ENCODE peak calls at places on chromosomes 6 and 20, in nine cellular contexts. One of them, this sample, is unnamed.

GRCh38 chr6:132820629-132821381 is 6.4 kb downstream of the RPS12 start:
- DNase-seq in CD4-positive, alpha-beta T cell: no peak
- DNase-seq in breast epithelium: no peak
- DNase-seq in GM12865: peak
- DNase-seq in dorsolateral prefrontal cortex: no peak
- DNase-seq in PC-3: peak
- DNase-seq in IMR-90: peak
- DNase-seq in progenitor cell of endocrine pancreas: no peak
- DNase-seq in upper lobe of right lung: no peak
- DNase-seq in this sample: no peak

GRCh38 chr6:85390105-85390728 is 59.7 kb upstream of the NT5E start:
- DNase-seq in CD4-positive, alpha-beta T cell: no peak
- DNase-seq in PC-3: no peak
- DNase-seq in IMR-90: peak
- DNase-seq in progenitor cell of endocrine pancreas: no peak
- DNase-seq in breast epithelium: no peak
- DNase-seq in dorsolateral prefrontal cortex: no peak
- DNase-seq in GM12865: no peak
- DNase-seq in upper lobe of right lung: no peak
- DNase-seq in this sample: no peak

GRCh38 chr20:16542477-16542876 is 30.8 kb downstream of the KIF16B start:
- DNase-seq in dorsolateral prefrontal cortex: no peak
- DNase-seq in CD4-positive, alpha-beta T cell: no peak
- DNase-seq in IMR-90: no peak
- DNase-seq in breast epithelium: no peak
- DNase-seq in PC-3: no peak
- DNase-seq in GM12865: no peak
- DNase-seq in progenitor cell of endocrine pancreas: no peak
- DNase-seq in upper lobe of right lung: no peak
- DNase-seq in this sample: no peak

GRCh38 chr6:111591370-111591900 is 14.2 kb downstream of the TRAF3IP2 start:
- DNase-seq in breast epithelium: peak
- DNase-seq in progenitor cell of endocrine pancreas: no peak
- DNase-seq in dorsolateral prefrontal cortex: no peak
- DNase-seq in CD4-positive, alpha-beta T cell: no peak
- DNase-seq in GM12865: no peak
- DNase-seq in IMR-90: peak
- DNase-seq in PC-3: peak
- DNase-seq in upper lobe of right lung: peak
- DNase-seq in this sample: no peak

GRCh38 chr6:36442083-36442670 is 477 bp downstream of the PXT1 start:
- DNase-seq in IMR-90: no peak
- DNase-seq in dorsolateral prefrontal cortex: no peak
- DNase-seq in GM12865: peak
- DNase-seq in breast epithelium: no peak
- DNase-seq in upper lobe of right lung: no peak
- DNase-seq in CD4-positive, alpha-beta T cell: no peak
- DNase-seq in progenitor cell of endocrine pancreas: no peak
- DNase-seq in PC-3: no peak
- DNase-seq in this sample: no peak

GRCh38 chr6:91781946-91782345 is 1195.1 kb upstream of the MAP3K7 start:
- DNase-seq in IMR-90: no peak
- DNase-seq in upper lobe of right lung: no peak
- DNase-seq in CD4-positive, alpha-beta T cell: no peak
- DNase-seq in dorsolateral prefrontal cortex: peak
- DNase-seq in GM12865: no peak
- DNase-seq in progenitor cell of endocrine pancreas: no peak
- DNase-seq in PC-3: no peak
- DNase-seq in breast epithelium: no peak
- DNase-seq in this sample: no peak

GRCh38 chr6:44955145-44955544 is 373.0 kb upstream of the RUNX2 start:
- DNase-seq in upper lobe of right lung: no peak
- DNase-seq in progenitor cell of endocrine pancreas: no peak
- DNase-seq in dorsolateral prefrontal cortex: no peak
- DNase-seq in PC-3: no peak
- DNase-seq in CD4-positive, alpha-beta T cell: no peak
- DNase-seq in breast epithelium: no peak
- DNase-seq in IMR-90: no peak
- DNase-seq in GM12865: no peak
- DNase-seq in this sample: no peak

GRCh38 chr6:155026366-155027045 is 31.4 kb downstream of the TIAM2 start:
- DNase-seq in upper lobe of right lung: no peak
- DNase-seq in GM12865: no peak
- DNase-seq in dorsolateral prefrontal cortex: no peak
- DNase-seq in breast epithelium: no peak
- DNase-seq in progenitor cell of endocrine pancreas: no peak
- DNase-seq in IMR-90: peak
- DNase-seq in CD4-positive, alpha-beta T cell: no peak
- DNase-seq in PC-3: peak
- DNase-seq in this sample: no peak

DNA sequence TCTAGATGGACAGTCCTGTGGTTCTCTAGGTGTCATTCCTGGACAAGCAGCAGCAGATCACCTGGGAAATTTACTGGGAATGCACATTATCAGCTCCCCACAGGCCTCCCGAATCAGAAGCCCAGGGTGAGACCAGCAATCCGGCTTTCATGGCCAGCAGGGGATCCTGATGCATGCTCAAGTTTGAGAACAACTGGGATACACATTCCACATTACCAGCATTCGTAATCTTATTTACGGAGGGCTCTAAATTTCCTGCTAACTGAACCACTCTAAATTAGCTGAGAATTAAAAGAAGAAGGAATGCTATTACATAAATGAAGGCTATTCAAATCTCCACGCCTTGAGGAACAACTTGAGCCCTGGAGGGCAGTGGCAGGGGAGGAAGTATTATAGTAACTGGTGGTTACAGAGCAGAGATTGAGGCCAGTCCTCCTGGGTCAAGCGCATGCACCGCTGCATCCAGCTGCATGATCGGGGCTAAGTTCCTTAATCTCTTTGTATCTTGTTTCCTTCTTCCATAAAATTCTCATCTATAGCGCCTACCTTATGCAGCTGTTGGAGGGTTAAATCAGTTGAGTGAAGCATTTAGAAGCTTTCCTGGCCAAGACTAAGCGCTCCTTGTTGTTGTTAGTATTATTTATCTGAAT is 403.7 kb downstream of the CDH26 start:
- DNase-seq in CD4-positive, alpha-beta T cell: no peak
- DNase-seq in progenitor cell of endocrine pancreas: no peak
- DNase-seq in breast epithelium: no peak
- DNase-seq in IMR-90: no peak
- DNase-seq in GM12865: no peak
- DNase-seq in upper lobe of right lung: no peak
- DNase-seq in dorsolateral prefrontal cortex: no peak
- DNase-seq in PC-3: no peak
- DNase-seq in this sample: no peak
- TF ChIP-seq CTCF in CD4-positive, alpha-beta T cell: no peak
- TF ChIP-seq CTCF in progenitor cell of endocrine pancreas: no peak
- TF ChIP-seq CTCF in breast epithelium: no peak
- TF ChIP-seq CTCF in IMR-90: no peak
- TF ChIP-seq CTCF in GM12865: no peak
- TF ChIP-seq CTCF in upper lobe of right lung: no peak
- TF ChIP-seq CTCF in dorsolateral prefrontal cortex: no peak
- TF ChIP-seq CTCF in PC-3: no peak
- TF ChIP-seq CTCF in this sample: no peak

DNA sequence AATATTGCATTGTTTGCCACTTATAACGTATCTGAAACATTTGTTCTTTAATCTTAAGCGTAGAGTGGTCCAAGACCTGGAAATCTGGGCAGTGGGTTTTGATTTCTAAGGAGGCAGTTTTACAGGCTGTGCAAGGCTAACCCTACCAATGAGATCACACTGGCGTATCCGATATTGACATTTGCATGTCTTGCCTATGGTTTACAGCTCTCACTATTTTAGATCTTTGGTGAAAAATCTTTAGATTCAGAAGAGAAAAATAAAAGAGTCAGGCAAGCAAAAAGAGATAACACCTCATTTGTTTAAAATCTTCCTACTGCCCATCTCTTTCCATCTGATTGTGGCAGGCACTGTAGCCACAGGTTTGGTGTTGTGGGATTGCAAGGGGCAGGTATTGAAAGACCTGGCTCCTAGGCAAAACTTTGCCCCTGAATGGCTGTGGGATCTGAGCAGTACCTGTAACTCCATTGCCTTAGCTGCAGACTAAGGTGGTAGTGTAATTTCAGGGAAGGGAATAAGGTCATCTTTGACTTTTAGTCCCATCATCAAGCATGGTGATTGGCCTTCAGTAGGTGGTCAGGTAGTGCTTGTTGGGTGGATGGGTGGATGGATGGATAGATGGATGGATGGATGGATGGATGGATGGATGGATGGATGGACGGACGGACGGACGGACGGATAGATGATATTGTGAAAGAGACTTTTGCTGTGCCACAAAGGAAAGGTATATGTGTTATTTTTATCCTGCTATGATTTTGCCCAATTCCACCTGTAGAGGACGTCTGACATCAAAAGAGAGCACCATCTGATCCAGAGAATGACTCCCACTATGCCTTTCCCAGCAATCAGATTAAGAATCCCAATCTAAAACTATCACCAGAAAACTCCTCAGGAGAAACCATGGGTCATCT is 1.9 kb downstream of the TNFAIP3 start:
- DNase-seq in upper lobe of right lung: no peak
- DNase-seq in CD4-positive, alpha-beta T cell: no peak
- DNase-seq in GM12865: no peak
- DNase-seq in dorsolateral prefrontal cortex: no peak
- DNase-seq in IMR-90: no peak
- DNase-seq in breast epithelium: no peak
- DNase-seq in progenitor cell of endocrine pancreas: no peak
- DNase-seq in PC-3: peak
- DNase-seq in this sample: no peak
- TF ChIP-seq CTCF in upper lobe of right lung: no peak
- TF ChIP-seq CTCF in CD4-positive, alpha-beta T cell: no peak
- TF ChIP-seq CTCF in GM12865: peak
- TF ChIP-seq CTCF in dorsolateral prefrontal cortex: no peak
- TF ChIP-seq CTCF in IMR-90: no peak
- TF ChIP-seq CTCF in breast epithelium: no peak
- TF ChIP-seq CTCF in progenitor cell of endocrine pancreas: no peak
- TF ChIP-seq CTCF in PC-3: peak
- TF ChIP-seq CTCF in this sample: no peak

GRCh38 chr20:24978493-24978892 is 14.1 kb downstream of the APMAP start:
- DNase-seq in GM12865: no peak
- DNase-seq in breast epithelium: no peak
- DNase-seq in progenitor cell of endocrine pancreas: no peak
- DNase-seq in upper lobe of right lung: no peak
- DNase-seq in IMR-90: no peak
- DNase-seq in CD4-positive, alpha-beta T cell: no peak
- DNase-seq in PC-3: no peak
- DNase-seq in dorsolateral prefrontal cortex: peak
- DNase-seq in this sample: no peak

GRCh38 chr20:24977336-24977735 is 15.2 kb downstream of the APMAP start:
- DNase-seq in IMR-90: no peak
- DNase-seq in PC-3: no peak
- DNase-seq in breast epithelium: no peak
- DNase-seq in progenitor cell of endocrine pancreas: no peak
- DNase-seq in upper lobe of right lung: no peak
- DNase-seq in CD4-positive, alpha-beta T cell: no peak
- DNase-seq in GM12865: no peak
- DNase-seq in dorsolateral prefrontal cortex: no peak
- DNase-seq in this sample: no peak

GRCh38 chr20:24977797-24978196 is 14.8 kb downstream of the APMAP start:
- DNase-seq in PC-3: no peak
- DNase-seq in upper lobe of right lung: no peak
- DNase-seq in GM12865: no peak
- DNase-seq in IMR-90: no peak
- DNase-seq in CD4-positive, alpha-beta T cell: no peak
- DNase-seq in dorsolateral prefrontal cortex: no peak
- DNase-seq in breast epithelium: no peak
- DNase-seq in progenitor cell of endocrine pancreas: no peak
- DNase-seq in this sample: no peak

GRCh38 chr20:24980321-24981053 is 12.1 kb downstream of the APMAP start:
- DNase-seq in progenitor cell of endocrine pancreas: no peak
- DNase-seq in GM12865: no peak
- DNase-seq in dorsolateral prefrontal cortex: no peak
- DNase-seq in IMR-90: no peak
- DNase-seq in CD4-positive, alpha-beta T cell: no peak
- DNase-seq in breast epithelium: no peak
- DNase-seq in PC-3: no peak
- DNase-seq in upper lobe of right lung: peak
- DNase-seq in this sample: no peak

GRCh38 chr20:24979036-24979960 is 13.3 kb downstream of the APMAP start:
- DNase-seq in PC-3: no peak
- DNase-seq in GM12865: no peak
- DNase-seq in progenitor cell of endocrine pancreas: no peak
- DNase-seq in IMR-90: no peak
- DNase-seq in dorsolateral prefrontal cortex: no peak
- DNase-seq in breast epithelium: no peak
- DNase-seq in upper lobe of right lung: peak
- DNase-seq in CD4-positive, alpha-beta T cell: no peak
- DNase-seq in this sample: no peak
- TF ChIP-seq CTCF in PC-3: no peak
- TF ChIP-seq CTCF in GM12865: no peak
- TF ChIP-seq CTCF in progenitor cell of endocrine pancreas: no peak
- TF ChIP-seq CTCF in IMR-90: no peak
- TF ChIP-seq CTCF in dorsolateral prefrontal cortex: no peak
- TF ChIP-seq CTCF in breast epithelium: no peak
- TF ChIP-seq CTCF in upper lobe of right lung: no peak
- TF ChIP-seq CTCF in CD4-positive, alpha-beta T cell: no peak
- TF ChIP-seq CTCF in this sample: no peak

GRCh38 chr6:131780600-131780999 is 27.2 kb upstream of the ENPP1 start:
- DNase-seq in PC-3: no peak
- DNase-seq in GM12865: no peak
- DNase-seq in progenitor cell of endocrine pancreas: no peak
- DNase-seq in dorsolateral prefrontal cortex: no peak
- DNase-seq in IMR-90: no peak
- DNase-seq in breast epithelium: no peak
- DNase-seq in upper lobe of right lung: no peak
- DNase-seq in CD4-positive, alpha-beta T cell: no peak
- DNase-seq in this sample: no peak

GRCh38 chr6:131784561-131784960 is 23.3 kb upstream of the ENPP1 start:
- DNase-seq in GM12865: no peak
- DNase-seq in IMR-90: no peak
- DNase-seq in progenitor cell of endocrine pancreas: no peak
- DNase-seq in PC-3: no peak
- DNase-seq in upper lobe of right lung: no peak
- DNase-seq in CD4-positive, alpha-beta T cell: no peak
- DNase-seq in dorsolateral prefrontal cortex: no peak
- DNase-seq in breast epithelium: no peak
- DNase-seq in this sample: no peak

GRCh38 chr6:131781717-131782116 is 26.1 kb upstream of the ENPP1 start:
- DNase-seq in GM12865: no peak
- DNase-seq in PC-3: no peak
- DNase-seq in dorsolateral prefrontal cortex: no peak
- DNase-seq in upper lobe of right lung: no peak
- DNase-seq in CD4-positive, alpha-beta T cell: no peak
- DNase-seq in progenitor cell of endocrine pancreas: no peak
- DNase-seq in breast epithelium: no peak
- DNase-seq in IMR-90: no peak
- DNase-seq in this sample: no peak

GRCh38 chr6:131779304-131779703 is 28.5 kb upstream of the ENPP1 start:
- DNase-seq in CD4-positive, alpha-beta T cell: no peak
- DNase-seq in PC-3: no peak
- DNase-seq in progenitor cell of endocrine pancreas: no peak
- DNase-seq in breast epithelium: no peak
- DNase-seq in IMR-90: no peak
- DNase-seq in dorsolateral prefrontal cortex: no peak
- DNase-seq in GM12865: no peak
- DNase-seq in upper lobe of right lung: no peak
- DNase-seq in this sample: no peak

DNA sequence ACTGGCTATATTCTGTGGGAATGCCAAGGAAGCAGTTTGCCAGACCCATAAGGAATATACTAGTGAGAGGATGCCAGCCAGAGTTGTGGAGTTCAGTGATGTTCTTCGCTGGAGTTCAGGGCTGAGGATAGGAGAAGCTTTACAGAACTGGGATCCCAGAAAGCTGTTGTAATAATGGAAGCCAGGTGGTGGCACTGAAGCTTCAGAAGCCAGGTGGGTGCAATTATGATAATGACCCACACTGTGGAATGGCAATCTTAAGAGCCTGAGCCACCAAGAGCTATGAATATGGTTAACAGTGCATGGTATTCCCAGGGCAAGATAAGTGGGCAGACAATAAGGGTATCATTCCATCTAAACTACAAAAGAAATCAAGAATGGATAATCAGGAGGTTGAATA is 25.1 kb upstream of the ENPP1 start:
- DNase-seq in GM12865: no peak
- DNase-seq in breast epithelium: no peak
- DNase-seq in PC-3: peak
- DNase-seq in upper lobe of right lung: no peak
- DNase-seq in progenitor cell of endocrine pancreas: no peak
- DNase-seq in CD4-positive, alpha-beta T cell: no peak
- DNase-seq in dorsolateral prefrontal cortex: no peak
- DNase-seq in IMR-90: no peak
- DNase-seq in this sample: no peak
- TF ChIP-seq CTCF in GM12865: no peak
- TF ChIP-seq CTCF in breast epithelium: no peak
- TF ChIP-seq CTCF in PC-3: peak
- TF ChIP-seq CTCF in upper lobe of right lung: no peak
- TF ChIP-seq CTCF in progenitor cell of endocrine pancreas: no peak
- TF ChIP-seq CTCF in CD4-positive, alpha-beta T cell: no peak
- TF ChIP-seq CTCF in dorsolateral prefrontal cortex: no peak
- TF ChIP-seq CTCF in IMR-90: no peak
- TF ChIP-seq CTCF in this sample: no peak